ENCODE peak calls at places on chromosomes 5 and 9, in five cellular contexts. One of them, this sample, is unnamed.
A peak's percentile ranks its signal among the peaks of the same experiment; 100 is the strongest.

GRCh38 chr9:113361304-113362018 is 12.1 kb downstream of the BSPRY start:
- DNase-seq in transverse colon: no peak
- DNase-seq in mammary epithelial cell: no peak
- DNase-seq in iPS DF 6.9: no peak
- DNase-seq in substantia nigra: no peak
- DNase-seq in this sample: no peak

GRCh38 chr5:101932599-101932998 is 363.5 kb downstream of the SLCO4C1 start:
- DNase-seq in transverse colon: no peak
- DNase-seq in mammary epithelial cell: no peak
- DNase-seq in iPS DF 6.9: no peak
- DNase-seq in substantia nigra: no peak
- DNase-seq in this sample: no peak

GRCh38 chr9:133963166-133963565 is 29.0 kb downstream of the VAV2 start:
- DNase-seq in transverse colon: no peak
- DNase-seq in mammary epithelial cell: no peak
- DNase-seq in iPS DF 6.9: no peak
- DNase-seq in substantia nigra: no peak
- DNase-seq in this sample: no peak

GRCh38 chr9:36136894-36137391 is 410 bp downstream of the GLIPR2 start:
- DNase-seq in transverse colon: no peak
- DNase-seq in mammary epithelial cell: no peak
- DNase-seq in iPS DF 6.9: no peak
- DNase-seq in substantia nigra: no peak
- DNase-seq in this sample: no peak

GRCh38 chr9:121636411-121636865 is 15.0 kb upstream of the DAB2IP start:
- DNase-seq in transverse colon: no peak
- DNase-seq in mammary epithelial cell: peak; percentile 84
- DNase-seq in iPS DF 6.9: no peak
- DNase-seq in substantia nigra: peak; percentile 38
- DNase-seq in this sample: peak; percentile 77

GRCh38 chr5:109725135-109725534 is 35.4 kb downstream of the MAN2A1 start:
- DNase-seq in transverse colon: no peak
- DNase-seq in mammary epithelial cell: no peak
- DNase-seq in iPS DF 6.9: no peak
- DNase-seq in substantia nigra: no peak
- DNase-seq in this sample: no peak

GRCh38 chr9:35748239-35748857 is 680 bp downstream of the GBA2 start:
- DNase-seq in transverse colon: no peak
- DNase-seq in mammary epithelial cell: peak; percentile 18
- DNase-seq in iPS DF 6.9: no peak
- DNase-seq in substantia nigra: no peak
- DNase-seq in this sample: no peak

GRCh38 chr9:122016789-122017188 is 76.3 kb downstream of the TTLL11 start:
- DNase-seq in transverse colon: no peak
- DNase-seq in mammary epithelial cell: no peak
- DNase-seq in iPS DF 6.9: no peak
- DNase-seq in substantia nigra: no peak
- DNase-seq in this sample: no peak

GRCh38 chr9:73149371-73150067 is 2.1 kb upstream of the ANXA1 start:
- DNase-seq in transverse colon: no peak
- DNase-seq in mammary epithelial cell: peak; percentile 76
- DNase-seq in iPS DF 6.9: no peak
- DNase-seq in substantia nigra: no peak
- DNase-seq in this sample: no peak

GRCh38 chr9:115167175-115167574 is 49.2 kb upstream of the TNC start:
- DNase-seq in transverse colon: no peak
- DNase-seq in mammary epithelial cell: peak; percentile 82
- DNase-seq in iPS DF 6.9: no peak
- DNase-seq in substantia nigra: no peak
- DNase-seq in this sample: no peak

GRCh38 chr5:41537581-41537980 is 27.2 kb upstream of the PLCXD3 start:
- DNase-seq in transverse colon: no peak
- DNase-seq in mammary epithelial cell: no peak
- DNase-seq in iPS DF 6.9: no peak
- DNase-seq in substantia nigra: no peak
- DNase-seq in this sample: no peak

GRCh38 chr9:128912270-128912853 is 8.4 kb upstream of the PHYHD1 start:
- DNase-seq in transverse colon: no peak
- DNase-seq in mammary epithelial cell: peak; percentile 95
- DNase-seq in iPS DF 6.9: no peak
- DNase-seq in substantia nigra: no peak
- DNase-seq in this sample: peak; percentile 95

GRCh38 chr9:470041-470781 is 255.5 kb downstream of the DOCK8 start:
- DNase-seq in transverse colon: peak; percentile 90
- DNase-seq in mammary epithelial cell: peak; percentile 82
- DNase-seq in iPS DF 6.9: peak; percentile 58
- DNase-seq in substantia nigra: peak; percentile 73
- DNase-seq in this sample: peak; percentile 37

GRCh38 chr5:115992848-115993350 is 30.6 kb downstream of the LVRN start:
- DNase-seq in transverse colon: no peak
- DNase-seq in mammary epithelial cell: no peak
- DNase-seq in iPS DF 6.9: no peak
- DNase-seq in substantia nigra: no peak
- DNase-seq in this sample: no peak

GRCh38 chr5:154390096-154390495 is 55.7 kb upstream of the SAP30L start:
- DNase-seq in transverse colon: no peak
- DNase-seq in mammary epithelial cell: no peak
- DNase-seq in iPS DF 6.9: no peak
- DNase-seq in substantia nigra: no peak
- DNase-seq in this sample: no peak

GRCh38 chr9:5510360-5510931 is at the start of gene PDCD1LG2:
- DNase-seq in transverse colon: no peak
- DNase-seq in mammary epithelial cell: peak; percentile 75
- DNase-seq in iPS DF 6.9: no peak
- DNase-seq in substantia nigra: no peak
- DNase-seq in this sample: no peak

GRCh38 chr9:115520626-115521025 is 402.7 kb upstream of the TNC start:
- DNase-seq in transverse colon: no peak
- DNase-seq in mammary epithelial cell: no peak
- DNase-seq in iPS DF 6.9: no peak
- DNase-seq in substantia nigra: peak; percentile 1
- DNase-seq in this sample: no peak

GRCh38 chr5:173457482-173457881 is 129.3 kb upstream of the STC2 start:
- DNase-seq in transverse colon: no peak
- DNase-seq in mammary epithelial cell: no peak
- DNase-seq in iPS DF 6.9: no peak
- DNase-seq in substantia nigra: no peak
- DNase-seq in this sample: no peak

GRCh38 chr9:84374516-84374915 is 34.0 kb upstream of the SLC28A3 start:
- DNase-seq in transverse colon: no peak
- DNase-seq in mammary epithelial cell: no peak
- DNase-seq in iPS DF 6.9: no peak
- DNase-seq in substantia nigra: no peak
- DNase-seq in this sample: no peak

GRCh38 chr9:121807918-121808278 is 156.5 kb downstream of the DAB2IP start:
- DNase-seq in transverse colon: no peak
- DNase-seq in mammary epithelial cell: no peak
- DNase-seq in iPS DF 6.9: no peak
- DNase-seq in substantia nigra: no peak
- DNase-seq in this sample: no peak

GRCh38 chr9:33852216-33852826 is 35.4 kb downstream of the UBE2R2 start:
- DNase-seq in transverse colon: peak; percentile 81
- DNase-seq in mammary epithelial cell: peak; percentile 41
- DNase-seq in iPS DF 6.9: peak; percentile 20
- DNase-seq in substantia nigra: peak; percentile 62
- DNase-seq in this sample: no peak

GRCh38 chr9:33851301-33851700 is 34.3 kb downstream of the UBE2R2 start:
- DNase-seq in transverse colon: no peak
- DNase-seq in mammary epithelial cell: no peak
- DNase-seq in iPS DF 6.9: no peak
- DNase-seq in substantia nigra: no peak
- DNase-seq in this sample: no peak

GRCh38 chr9:33858346-33858869 is 41.4 kb downstream of the UBE2R2 start:
- DNase-seq in transverse colon: no peak
- DNase-seq in mammary epithelial cell: peak; percentile 33
- DNase-seq in iPS DF 6.9: no peak
- DNase-seq in substantia nigra: no peak
- DNase-seq in this sample: no peak

GRCh38 chr9:33860200-33860871 is 43.4 kb downstream of the UBE2R2 start:
- DNase-seq in transverse colon: no peak
- DNase-seq in mammary epithelial cell: no peak
- DNase-seq in iPS DF 6.9: no peak
- DNase-seq in substantia nigra: no peak
- DNase-seq in this sample: no peak

GRCh38 chr9:33856247-33856646 is 39.3 kb downstream of the UBE2R2 start:
- DNase-seq in transverse colon: no peak
- DNase-seq in mammary epithelial cell: no peak
- DNase-seq in iPS DF 6.9: no peak
- DNase-seq in substantia nigra: no peak
- DNase-seq in this sample: no peak
- H3K27ac ChIP-seq in transverse colon: no peak overlapping the region
- H3K27ac ChIP-seq in mammary epithelial cell: no peak overlapping the region
- H3K27ac ChIP-seq in iPS DF 6.9: no peak overlapping the region
- H3K27ac ChIP-seq in substantia nigra: no peak overlapping the region
- H3K27ac ChIP-seq in this sample: no peak overlapping the region

DNA sequence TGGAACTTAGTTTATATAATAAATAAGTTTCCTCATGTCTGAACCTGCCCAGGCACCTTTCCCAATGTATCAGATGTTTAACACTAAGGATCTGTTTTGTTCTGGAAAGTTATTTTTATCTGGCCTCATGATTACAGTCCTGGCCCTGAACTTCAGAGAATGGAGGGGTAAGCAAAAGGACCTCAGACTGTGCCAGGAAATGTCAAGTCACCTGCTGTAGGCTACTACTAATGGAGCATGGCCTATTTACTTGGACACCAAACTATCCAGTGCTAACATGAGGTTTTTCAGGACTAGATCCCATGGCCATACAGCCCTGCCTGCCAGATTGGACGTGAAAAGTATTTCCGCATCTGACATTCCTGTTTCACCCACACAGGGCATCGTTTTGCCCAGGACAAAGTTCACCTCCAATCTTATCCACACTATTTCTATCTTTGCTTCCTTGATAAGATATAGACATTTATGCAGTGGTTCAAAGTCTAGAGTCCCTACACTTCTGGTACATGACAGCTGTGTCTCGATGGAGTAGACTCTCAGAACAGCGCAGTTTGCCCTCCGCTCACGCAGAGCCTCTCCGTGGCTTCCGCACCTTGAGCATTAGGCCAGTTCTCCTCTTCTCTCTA is at the start of gene BTNL8:
- DNase-seq in transverse colon: peak; percentile 70
- DNase-seq in mammary epithelial cell: peak; percentile 41
- DNase-seq in iPS DF 6.9: no peak
- DNase-seq in substantia nigra: no peak
- DNase-seq in this sample: no peak
- H3K27ac ChIP-seq in transverse colon: peak within 1 kb of the TSS; percentile 86
- H3K27ac ChIP-seq in mammary epithelial cell: no peak within 1 kb of the TSS
- H3K27ac ChIP-seq in iPS DF 6.9: no peak within 1 kb of the TSS
- H3K27ac ChIP-seq in substantia nigra: no peak within 1 kb of the TSS
- H3K27ac ChIP-seq in this sample: no peak within 1 kb of the TSS

GRCh38 chr9:31674264-31674663 is 710.2 kb upstream of the ACO1 start:
- DNase-seq in transverse colon: no peak
- DNase-seq in mammary epithelial cell: peak; percentile 46
- DNase-seq in iPS DF 6.9: no peak
- DNase-seq in substantia nigra: no peak
- DNase-seq in this sample: peak; percentile 10
- H3K27ac ChIP-seq in transverse colon: no peak overlapping the region
- H3K27ac ChIP-seq in mammary epithelial cell: no peak overlapping the region
- H3K27ac ChIP-seq in iPS DF 6.9: no peak overlapping the region
- H3K27ac ChIP-seq in substantia nigra: no peak overlapping the region
- H3K27ac ChIP-seq in this sample: no peak overlapping the region

GRCh38 chr5:40134883-40135520 is 544.7 kb upstream of the PTGER4 start:
- DNase-seq in transverse colon: no peak
- DNase-seq in mammary epithelial cell: no peak
- DNase-seq in iPS DF 6.9: no peak
- DNase-seq in substantia nigra: no peak
- DNase-seq in this sample: no peak
- H3K27ac ChIP-seq in transverse colon: no peak overlapping the region
- H3K27ac ChIP-seq in mammary epithelial cell: no peak overlapping the region
- H3K27ac ChIP-seq in iPS DF 6.9: no peak overlapping the region
- H3K27ac ChIP-seq in substantia nigra: no peak overlapping the region
- H3K27ac ChIP-seq in this sample: no peak overlapping the region

GRCh38 chr5:54720346-54720745 is 202.8 kb downstream of the SNX18 start:
- DNase-seq in transverse colon: no peak
- DNase-seq in mammary epithelial cell: no peak
- DNase-seq in iPS DF 6.9: no peak
- DNase-seq in substantia nigra: no peak
- DNase-seq in this sample: no peak
- H3K27ac ChIP-seq in transverse colon: no peak overlapping the region
- H3K27ac ChIP-seq in mammary epithelial cell: no peak overlapping the region
- H3K27ac ChIP-seq in iPS DF 6.9: no peak overlapping the region
- H3K27ac ChIP-seq in substantia nigra: no peak overlapping the region
- H3K27ac ChIP-seq in this sample: no peak overlapping the region

DNA sequence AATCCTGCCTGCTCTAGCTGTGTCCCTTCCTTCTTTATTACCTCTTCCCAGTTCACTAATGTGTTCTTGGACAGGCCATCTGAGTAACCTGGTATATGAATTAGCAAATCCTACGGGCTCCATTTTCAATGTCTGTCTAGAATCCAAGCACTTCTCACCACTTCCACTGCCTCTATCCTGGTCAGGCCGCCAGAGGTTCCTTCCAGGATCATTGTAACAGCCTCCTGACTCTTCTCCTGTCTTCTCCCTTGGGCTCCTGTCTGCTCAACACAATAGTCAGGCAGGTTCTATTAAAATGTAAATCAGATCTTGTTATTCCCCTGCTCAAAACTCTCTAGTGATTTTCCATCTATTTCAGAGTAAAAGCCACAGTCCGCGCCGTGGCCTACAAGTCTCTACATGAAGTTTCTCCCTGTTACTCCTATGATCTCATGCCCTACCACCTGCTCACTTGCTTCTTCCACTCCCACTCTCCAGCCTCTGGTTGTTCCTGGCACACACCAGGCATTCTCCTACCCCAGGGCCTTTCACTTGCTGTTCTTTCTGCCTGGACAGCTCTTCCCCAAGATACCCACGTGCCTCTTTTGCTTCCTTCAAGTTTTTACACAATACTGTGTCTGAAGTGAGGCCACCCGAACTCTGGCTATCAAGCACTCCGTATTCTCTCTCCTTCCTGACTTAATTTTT is 21.7 kb downstream of the ZNF366 start:
- DNase-seq in transverse colon: no peak
- DNase-seq in mammary epithelial cell: peak; percentile 91
- DNase-seq in iPS DF 6.9: no peak
- DNase-seq in substantia nigra: no peak
- DNase-seq in this sample: peak; percentile 62
- H3K27ac ChIP-seq in transverse colon: no peak overlapping the region
- H3K27ac ChIP-seq in mammary epithelial cell: peak overlapping the region; percentile 62
- H3K27ac ChIP-seq in iPS DF 6.9: no peak overlapping the region
- H3K27ac ChIP-seq in substantia nigra: no peak overlapping the region
- H3K27ac ChIP-seq in this sample: peak overlapping the region; percentile 68

This sample was measured in epithelial cell of prostate.